ENCODE peak calls at places on chromosome 7, in four cellular contexts. I is GM12878, S is K562, R is H1. D is an unnamed sample.

GRCh38 chr7:101507791-101508252 is 121.3 kb downstream of the MYL10 start:
- DNase-seq in I (no peak), S (peak), R (no peak), D (peak)

GRCh38 chr7:27697861-27698430 is 35.3 kb upstream of the HIBADH start:
- DNase-seq in I (peak), S (no peak), R (no peak), D (peak)

GRCh38 chr7:120774481-120774880 is 83.5 kb downstream of the TSPAN12 start:
- DNase-seq in I (no peak), S (no peak), R (no peak), D (no peak)

GRCh38 chr7:128262273-128263028 is 21.4 kb downstream of the LEP start:
- DNase-seq in I (no peak), S (no peak), R (no peak), D (no peak)

GRCh38 chr7:123715198-123715597 is 33.6 kb downstream of the WASL start:
- DNase-seq in I (no peak), S (peak), R (no peak), D (peak)

GRCh38 chr7:25835191-25835590 is 316.8 kb upstream of the NFE2L3 start:
- DNase-seq in I (no peak), S (no peak), R (no peak), D (no peak)

GRCh38 chr7:37908221-37908788 is 8.3 kb downstream of the SFRP4 start:
- DNase-seq in I (no peak), S (no peak), R (no peak), D (no peak)

GRCh38 chr7:32502656-32503189 is 7.4 kb downstream of the AVL9 start:
- DNase-seq in I (no peak), S (no peak), R (no peak), D (no peak)

GRCh38 chr7:32937344-32938174 is 19.7 kb upstream of the FKBP9 start:
- DNase-seq in I (no peak), S (peak), R (no peak), D (peak)

GRCh38 chr7:43658718-43659548 is 70.4 kb downstream of the COA1 start:
- DNase-seq in I (no peak), S (no peak), R (no peak), D (peak)

GRCh38 chr7:38368191-38368605 is 94.8 kb upstream of the TARP start:
- DNase-seq in I (no peak), S (peak), R (peak), D (peak)

GRCh38 chr7:74604326-74605020 is 53.0 kb upstream of the GTF2I start:
- DNase-seq in I (no peak), S (no peak), R (no peak), D (no peak)

GRCh38 chr7:157276731-157277562 is 59.9 kb upstream of the DNAJB6 start:
- DNase-seq in I (no peak), S (no peak), R (no peak), D (no peak)

GRCh38 chr7:157963526-157963925 is 624.1 kb downstream of the PTPRN2 start:
- DNase-seq in I (no peak), S (no peak), R (no peak), D (no peak)

GRCh38 chr7:5359344-5359743 is 64.3 kb downstream of the TNRC18 start:
- DNase-seq in I (no peak), S (no peak), R (no peak), D (no peak)

GRCh38 chr7:30707391-30708351 is 25.4 kb upstream of the CRHR2 start:
- DNase-seq in I (no peak), S (no peak), R (no peak), D (no peak)

GRCh38 chr7:41010418-41010817 is 692.5 kb downstream of the INHBA start:
- DNase-seq in I (no peak), S (no peak), R (no peak), D (no peak)

GRCh38 chr7:76509931-76510877 is at the start of gene UPK3B:
- DNase-seq in I (no peak), S (no peak), R (peak), D (no peak)

GRCh38 chr7:148587076-148587475 is 3.5 kb upstream of the C7orf33 start:
- DNase-seq in I (no peak), S (no peak), R (no peak), D (no peak)

GRCh38 chr7:151570366-151570915 is 50.7 kb upstream of the RHEB start:
- DNase-seq in I (no peak), S (no peak), R (no peak), D (no peak)

GRCh38 chr7:151847681-151848081 is 29.2 kb downstream of the PRKAG2 start:
- DNase-seq in I (no peak), S (no peak), R (no peak), D (no peak)

GRCh38 chr7:44058759-44059218 is 6.6 kb downstream of the PGAM2 start:
- DNase-seq in I (no peak), S (no peak), R (no peak), D (no peak)

GRCh38 chr7:7971308-7972040 is 2.9 kb downstream of the GLCCI1 start:
- DNase-seq in I (no peak), S (no peak), R (no peak), D (no peak)

GRCh38 chr7:26538683-26539082 is 247.0 kb downstream of the SNX10 start:
- DNase-seq in I (no peak), S (no peak), R (no peak), D (no peak)

GRCh38 chr7:30862987-30863693 is 48.5 kb upstream of the AQP1 start:
- DNase-seq in I (no peak), S (no peak), R (no peak), D (no peak)

GRCh38 chr7:117323877-117324699 is 1.2 kb upstream of the WNT2 start:
- DNase-seq in I (no peak), S (no peak), R (no peak), D (no peak)

GRCh38 chr7:1971946-1972654 is 260.6 kb downstream of the MAD1L1 start:
- DNase-seq in I (no peak), S (no peak), R (no peak), D (no peak)
- TF ChIP-seq HDAC6 in I (no peak), S (no peak), R (no peak), D (no peak)

GRCh38 chr7:89129600-89130375 is 334.3 kb upstream of the TEX47 start:
- DNase-seq in I (no peak), S (no peak), R (no peak), D (no peak)

GRCh38 chr7:89133819-89134218 is 338.3 kb upstream of the TEX47 start:
- DNase-seq in I (no peak), S (no peak), R (no peak), D (no peak)

GRCh38 chr7:89133357-89133756 is 337.8 kb upstream of the TEX47 start:
- DNase-seq in I (no peak), S (no peak), R (no peak), D (no peak)
- TF ChIP-seq HDAC6 in I (no peak), S (no peak), R (no peak), D (no peak)

DNA sequence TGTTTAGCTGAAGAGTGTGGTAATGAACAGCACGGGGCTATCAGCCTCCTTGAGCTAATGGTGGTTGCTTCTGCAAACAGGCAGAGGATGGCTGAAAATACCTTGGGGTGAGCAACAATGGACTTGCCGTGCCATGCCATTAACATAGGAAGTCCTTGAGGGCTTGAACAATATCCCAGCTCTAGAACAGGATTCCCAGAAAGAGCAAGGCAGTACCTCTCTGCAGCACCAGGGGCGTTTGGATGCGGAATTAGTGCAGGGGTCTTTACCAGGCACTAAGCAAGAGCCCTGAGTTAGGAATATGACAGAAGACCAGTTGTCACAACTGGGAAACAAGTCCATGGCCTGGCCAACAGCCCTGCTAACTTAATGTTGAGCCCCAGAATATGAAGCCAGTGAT is 143.2 kb upstream of the COBL start:
- DNase-seq in I (no peak), S (no peak), R (no peak), D (no peak)
- TF ChIP-seq HDAC6 in I (no peak), S (no peak), R (no peak), D (no peak)

DNA sequence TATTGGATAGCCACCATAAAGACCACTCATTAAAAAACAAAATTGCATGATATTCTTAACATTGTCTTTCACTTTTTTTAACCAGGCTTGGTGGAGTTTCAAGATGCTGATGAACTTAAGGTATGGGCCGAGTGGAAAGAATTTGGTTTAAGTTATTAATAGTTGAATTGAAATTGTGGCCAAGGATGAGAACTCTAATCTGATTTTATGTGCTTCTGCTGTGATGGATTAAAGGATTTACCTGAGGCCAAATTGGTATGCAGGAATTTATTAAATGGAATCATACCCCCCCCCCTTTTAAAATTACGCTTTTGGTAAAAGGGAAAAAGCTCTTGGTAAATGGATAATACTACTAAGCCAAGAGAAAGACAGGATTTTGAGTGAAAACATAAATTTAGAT is 33.8 kb upstream of the TOMM7 start:
- DNase-seq in I (no peak), S (no peak), R (no peak), D (no peak)
- TF ChIP-seq HDAC6 in I (no peak), S (no peak), R (no peak), D (no peak)

GRCh38 chr7:150341263-150342118 is at the start of gene RARRES2:
- DNase-seq in I (no peak), S (no peak), R (no peak), D (peak)

GRCh38 chr7:150339369-150339768 is 2.1 kb downstream of the RARRES2 start:
- DNase-seq in I (no peak), S (no peak), R (no peak), D (no peak)

GRCh38 chr7:150340875-150341262 is 560 bp downstream of the RARRES2 start:
- DNase-seq in I (no peak), S (no peak), R (no peak), D (no peak)

GRCh38 chr7:150342119-150342405 is 633 bp upstream of the RARRES2 start:
- DNase-seq in I (no peak), S (no peak), R (no peak), D (no peak)

GRCh38 chr7:150340024-150340749 is 1.2 kb downstream of the RARRES2 start:
- DNase-seq in I (no peak), S (no peak), R (no peak), D (peak)
- TF ChIP-seq HDAC6 in I (no peak), S (peak), R (no peak), D (no peak)